ENCODE peak calls at places on chromosomes 4 and X, in five cellular contexts. V, J, O, S and P are unnamed samples.

GRCh38 chrX:77572322-77572721 is 125.1 kb downstream of the FGF16 start:
- DNase-seq in V (no peak), J (peak), O (no peak), S (no peak), P (no peak)

GRCh38 chrX:69027181-69028005 is 137.9 kb downstream of the PJA1 start:
- DNase-seq in V (peak), J (peak), O (no peak), S (no peak), P (no peak)

GRCh38 chrX:122238801-122239200 is 945.3 kb upstream of the GRIA3 start:
- DNase-seq in V (peak), J (no peak), O (no peak), S (no peak), P (no peak)

GRCh38 chr4:108433832-108434231 is 186.5 kb upstream of the RPL34 start:
- DNase-seq in V (no peak), J (peak), O (no peak), S (no peak), P (no peak)

GRCh38 chr4:41260315-41260714 is 3.6 kb downstream of the UCHL1 start:
- DNase-seq in V (no peak), J (no peak), O (no peak), S (no peak), P (no peak)

GRCh38 chr4:41323186-41323585 is 66.5 kb downstream of the UCHL1 start:
- DNase-seq in V (peak), J (no peak), O (no peak), S (no peak), P (no peak)

GRCh38 chr4:144518181-144518895 is 127.6 kb upstream of the HHIP start:
- DNase-seq in V (peak), J (peak), O (no peak), S (peak), P (peak)

GRCh38 chr4:41069268-41069667 is 145.1 kb downstream of the APBB2 start:
- DNase-seq in V (no peak), J (peak), O (no peak), S (no peak), P (no peak)

GRCh38 chr4:154014401-154015105 is 225.7 kb upstream of the SFRP2 start:
- DNase-seq in V (no peak), J (no peak), O (no peak), S (no peak), P (no peak)

GRCh38 chr4:38610844-38611550 is 53.0 kb upstream of the KLF3 start:
- DNase-seq in V (no peak), J (no peak), O (no peak), S (no peak), P (no peak)

GRCh38 chr4:73872331-73873108 is 3.3 kb downstream of the CXCL1 start:
- DNase-seq in V (no peak), J (no peak), O (no peak), S (no peak), P (peak)

GRCh38 chr4:22991576-22991975 is 298.8 kb downstream of the GBA3 start:
- DNase-seq in V (no peak), J (no peak), O (no peak), S (no peak), P (no peak)

GRCh38 chr4:153535735-153536494 is 69.8 kb downstream of the TMEM131L start:
- DNase-seq in V (peak), J (peak), O (peak), S (no peak), P (peak)

GRCh38 chr4:27270435-27270834 is 409.8 kb downstream of the STIM2 start:
- DNase-seq in V (no peak), J (no peak), O (no peak), S (no peak), P (peak)

GRCh38 chr4:56186808-56187523 is 200.3 kb downstream of the AASDH start:
- DNase-seq in V (no peak), J (no peak), O (no peak), S (no peak), P (peak)

GRCh38 chr4:88880501-88881226 is 176.3 kb downstream of the FAM13A start:
- DNase-seq in V (peak), J (no peak), O (no peak), S (no peak), P (peak)

GRCh38 chr4:40954119-40954668 is 204.4 kb downstream of the NSUN7 start:
- DNase-seq in V (no peak), J (no peak), O (no peak), S (no peak), P (no peak)

GRCh38 chr4:48296330-48296729 is 26.7 kb upstream of the TEC start:
- DNase-seq in V (no peak), J (peak), O (no peak), S (no peak), P (peak)

GRCh38 chr4:172055046-172055445 is 241.8 kb downstream of the GALNTL6 start:
- DNase-seq in V (no peak), J (no peak), O (no peak), S (no peak), P (no peak)

GRCh38 chr4:185115827-185116232 is 27.2 kb upstream of the SLC25A4 start:
- DNase-seq in V (peak), J (peak), O (peak), S (no peak), P (peak)

GRCh38 chrX:129361566-129361965 is 161.7 kb downstream of the SMARCA1 start:
- DNase-seq in V (no peak), J (no peak), O (no peak), S (no peak), P (no peak)

GRCh38 chr4:38872620-38873019 is 5.0 kb downstream of the FAM114A1 start:
- DNase-seq in V (peak), J (peak), O (no peak), S (no peak), P (no peak)

GRCh38 chr4:126957555-126958440 is 675.0 kb upstream of the INTU start:
- DNase-seq in V (no peak), J (peak), O (no peak), S (no peak), P (no peak)
- H3K23ac ChIP-seq in V (no peak), J (no peak), O (no peak), S (no peak), P (no peak)

GRCh38 chr4:70711599-70711998 is 10.2 kb upstream of the RUFY3 start:
- DNase-seq in V (no peak), J (no peak), O (no peak), S (no peak), P (no peak)
- H3K23ac ChIP-seq in V (no peak), J (peak), O (no peak), S (no peak), P (no peak)

GRCh38 chr4:92339671-92340070 is 35.9 kb downstream of the GRID2 start:
- DNase-seq in V (no peak), J (no peak), O (no peak), S (no peak), P (no peak)
- H3K23ac ChIP-seq in V (no peak), J (no peak), O (no peak), S (no peak), P (no peak)

GRCh38 chrX:117768861-117769604 is 347.6 kb downstream of the KLHL13 start:
- DNase-seq in V (no peak), J (no peak), O (no peak), S (no peak), P (no peak)
- H3K23ac ChIP-seq in V (no peak), J (no peak), O (no peak), S (no peak), P (no peak)

GRCh38 chr4:7153711-7154110 is 38.6 kb upstream of the SORCS2 start:
- DNase-seq in V (no peak), J (no peak), O (no peak), S (no peak), P (no peak)
- H3K23ac ChIP-seq in V (no peak), J (no peak), O (no peak), S (no peak), P (no peak)

GRCh38 chr4:1291996-1292702 is 2.5 kb downstream of the MAEA start:
- DNase-seq in V (no peak), J (no peak), O (peak), S (no peak), P (no peak)

GRCh38 chr4:1289232-1290164 is at the start of gene MAEA:
- DNase-seq in V (peak), J (peak), O (peak), S (peak), P (peak)

GRCh38 chr4:1291091-1291490 is 1.4 kb downstream of the MAEA start:
- DNase-seq in V (no peak), J (no peak), O (peak), S (no peak), P (no peak)

GRCh38 chr4:1288786-1289185 is 905 bp upstream of the MAEA start:
- DNase-seq in V (no peak), J (no peak), O (no peak), S (no peak), P (no peak)

GRCh38 chr4:1290165-1290977 is 680 bp downstream of the MAEA start:
- DNase-seq in V (peak), J (peak), O (no peak), S (no peak), P (peak)
- H3K23ac ChIP-seq in V (no peak), J (peak), O (no peak), S (peak), P (peak)

GRCh38 chr4:125316391-125316780 is 1.6 kb downstream of the FAT4 start:
- DNase-seq in V (no peak), J (no peak), O (peak), S (peak), P (no peak)

GRCh38 chr4:125315571-125316390 is 1.0 kb downstream of the FAT4 start:
- DNase-seq in V (peak), J (peak), O (peak), S (peak), P (peak)

GRCh38 chr4:125314676-125315570 is at the start of gene FAT4:
- DNase-seq in V (peak), J (peak), O (peak), S (peak), P (peak)

GRCh38 chr4:125317526-125317880 is 2.7 kb downstream of the FAT4 start:
- DNase-seq in V (peak), J (peak), O (peak), S (peak), P (peak)

DNA sequence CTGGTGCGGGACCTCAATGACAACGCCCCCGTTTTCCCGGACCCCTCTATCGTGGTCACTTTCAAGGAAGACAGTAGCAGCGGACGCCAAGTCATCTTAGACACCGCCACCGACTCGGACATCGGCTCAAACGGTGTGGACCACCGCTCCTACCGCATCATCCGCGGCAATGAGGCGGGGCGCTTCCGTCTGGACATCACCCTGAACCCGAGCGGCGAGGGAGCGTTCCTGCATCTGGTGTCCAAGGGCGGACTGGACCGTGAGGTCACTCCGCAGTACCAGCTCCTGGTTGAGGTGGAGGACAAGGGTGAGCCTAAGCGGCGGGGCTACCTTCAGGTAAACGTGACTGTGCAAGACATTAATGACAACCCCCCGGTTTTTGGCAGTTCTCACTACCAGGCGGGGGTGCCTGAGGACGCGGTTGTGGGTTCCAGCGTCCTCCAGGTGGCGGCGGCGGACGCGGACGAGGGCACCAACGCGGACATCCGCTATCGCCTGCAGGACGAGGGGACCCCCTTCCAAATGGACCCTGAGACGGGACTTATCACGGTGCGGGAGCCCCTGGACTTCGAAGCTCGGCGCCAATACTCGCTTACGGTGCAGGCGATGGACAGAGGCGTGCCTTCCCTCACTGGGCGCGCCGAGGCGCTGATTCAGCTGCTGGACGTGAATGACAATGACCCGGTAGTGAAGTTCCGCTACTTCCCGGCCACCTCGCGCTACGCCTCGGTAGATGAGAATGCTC is 2.2 kb downstream of the FAT4 start:
- DNase-seq in V (no peak), J (peak), O (peak), S (peak), P (peak)
- H3K23ac ChIP-seq in V (no peak), J (peak), O (no peak), S (peak), P (no peak)

GRCh38 chr4:4413806-4414205 is 26.9 kb downstream of the NSG1 start:
- DNase-seq in V (no peak), J (no peak), O (no peak), S (no peak), P (no peak)

GRCh38 chr4:4413373-4413725 is 26.4 kb downstream of the NSG1 start:
- DNase-seq in V (no peak), J (no peak), O (no peak), S (no peak), P (no peak)

GRCh38 chr4:4415107-4415805 is 28.4 kb downstream of the NSG1 start:
- DNase-seq in V (no peak), J (no peak), O (no peak), S (no peak), P (no peak)

GRCh38 chr4:4411906-4412305 is 25.0 kb downstream of the NSG1 start:
- DNase-seq in V (no peak), J (no peak), O (no peak), S (no peak), P (no peak)

DNA sequence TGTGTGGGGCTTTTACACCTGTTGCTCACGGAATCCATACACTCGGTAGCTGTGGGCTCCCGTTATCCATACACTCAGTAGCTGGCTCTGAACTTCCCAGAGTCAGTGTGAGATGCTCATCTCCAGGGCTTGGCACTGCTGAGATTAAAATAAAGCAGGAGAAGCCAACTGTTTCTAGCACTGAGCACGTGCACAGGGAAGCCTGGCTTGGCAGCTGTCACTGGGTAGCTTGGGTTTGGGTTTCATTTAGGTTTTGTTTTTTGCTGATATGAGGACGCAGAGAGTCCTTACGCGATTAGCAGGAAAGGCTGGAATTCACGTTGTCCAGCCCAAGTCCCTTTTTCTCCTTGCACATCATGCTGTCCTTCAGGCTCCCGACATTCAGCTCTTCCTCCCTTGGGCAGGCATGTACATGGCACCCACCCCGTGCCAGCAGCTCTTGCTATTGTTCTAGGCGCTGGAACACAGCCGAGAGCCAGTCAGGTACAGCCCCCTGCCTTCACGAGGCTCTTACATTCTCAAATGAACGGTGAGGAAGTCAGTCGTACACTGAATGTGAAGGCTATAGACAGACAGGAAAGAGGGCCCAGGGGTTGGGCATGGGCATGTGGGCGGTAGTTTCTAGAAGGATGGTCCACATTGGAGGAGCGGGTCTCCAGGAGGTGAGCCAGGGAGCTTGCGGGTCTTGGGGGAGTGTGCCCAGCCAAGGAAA is 25.9 kb downstream of the NSG1 start:
- DNase-seq in V (no peak), J (no peak), O (no peak), S (no peak), P (no peak)
- H3K23ac ChIP-seq in V (no peak), J (no peak), O (no peak), S (no peak), P (no peak)

DNA sequence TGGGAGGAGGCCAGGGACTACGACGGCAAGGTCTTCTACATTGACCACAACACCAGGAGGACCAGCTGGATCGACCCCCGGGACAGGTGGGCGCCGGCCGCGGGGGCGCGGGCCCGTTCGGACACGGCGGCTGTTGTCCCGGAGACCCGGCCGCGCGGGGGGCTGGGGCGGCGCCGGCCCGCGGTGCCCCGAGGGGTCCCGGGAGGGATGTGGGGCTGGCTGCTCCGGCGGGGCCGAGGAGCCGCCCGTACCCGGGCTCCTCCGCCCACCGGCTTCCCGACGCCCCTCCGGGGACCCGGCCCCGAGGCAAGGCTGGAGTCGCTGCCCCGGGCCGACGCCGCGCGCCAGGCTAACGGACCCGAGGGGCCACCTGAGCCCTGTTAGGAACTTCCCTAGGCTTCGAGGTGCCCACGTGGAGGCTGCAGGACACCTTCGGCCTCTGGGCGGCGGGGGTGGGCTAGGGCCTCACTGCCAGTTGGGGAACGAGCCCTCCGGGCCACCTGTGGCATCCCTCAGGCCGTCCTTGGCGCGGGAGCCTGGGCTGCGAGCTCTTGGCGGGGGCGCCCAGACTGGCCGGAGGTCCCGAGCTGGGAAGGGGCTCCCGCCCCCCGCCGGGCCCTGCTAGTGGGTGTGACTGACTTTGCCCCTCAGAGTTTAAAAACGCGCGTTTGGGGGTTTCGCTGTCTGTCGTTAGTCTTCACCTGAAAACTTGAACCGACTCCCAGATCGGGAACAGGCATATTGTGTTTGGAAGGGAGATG is 660 bp downstream of the WWC2 start:
- DNase-seq in V (peak), J (no peak), O (peak), S (peak), P (peak)
- H3K23ac ChIP-seq in V (no peak), J (peak), O (no peak), S (peak), P (peak)